ENCODE peak calls at places on chromosomes 13 and 19, in seven cellular contexts. J is IMR-90, G is neuronal stem cell, Z is H9, N is H1, H is mesendoderm, X is mesenchymal stem cell. Q is an unnamed sample.

GRCh38 chr13:111906816-111907215 is 160.1 kb upstream of the SOX1 start:
- DNase-seq in Z (peak; percentile 11), N (peak; percentile 16), G (no peak), H (no peak), J (no peak), X (no peak), Q (no peak)

GRCh38 chr13:76418404-76418803 is 467.8 kb downstream of the KCTD12 start:
- DNase-seq in X (no peak), J (no peak), H (no peak), G (no peak), Z (no peak), N (no peak), Q (no peak)

GRCh38 chr19:55687281-55688172 is 12.5 kb downstream of the EPN1 start:
- DNase-seq in J (no peak), X (no peak), H (no peak), N (no peak), G (no peak), Z (no peak), Q (no peak)

GRCh38 chr13:95593462-95593861 is 40.9 kb downstream of the CLDN10 start:
- DNase-seq in J (no peak), N (no peak), Z (no peak), X (no peak), H (no peak), G (no peak), Q (no peak)

GRCh38 chr19:53571339-53571738 is 33.4 kb downstream of the ZNF331 start:
- DNase-seq in N (no peak), H (no peak), J (no peak), X (no peak), G (no peak), Z (no peak), Q (no peak)

GRCh38 chr19:11737964-11738745 is 591 bp downstream of the ZNF823 start:
- DNase-seq in G (no peak), X (peak; percentile 48), N (peak; percentile 62), H (peak; percentile 52), Z (peak; percentile 36), J (peak; percentile 12), Q (peak; percentile 87)

GRCh38 chr13:80341771-80342271 is 895 bp upstream of the SPRY2 start:
- DNase-seq in N (no peak), G (peak; percentile 74), X (peak; percentile 64), J (peak; percentile 43), Z (peak; percentile 53), H (peak; percentile 83), Q (no peak)

GRCh38 chr13:28679628-28680027 is 20.7 kb downstream of the POMP start:
- DNase-seq in G (no peak), J (peak; percentile 31), N (no peak), Z (no peak), H (no peak), X (peak; percentile 37), Q (peak; percentile 36)

GRCh38 chr19:49447485-49448431 is 3.9 kb downstream of the PIH1D1 start:
- DNase-seq in H (peak; percentile 68), N (peak; percentile 92), J (peak; percentile 8), G (no peak), X (no peak), Z (peak; percentile 94), Q (no peak)

GRCh38 chr19:6773323-6773931 is 919 bp downstream of the VAV1 start:
- DNase-seq in X (no peak), G (no peak), H (no peak), N (no peak), J (no peak), Z (peak; percentile 41), Q (no peak)

GRCh38 chr19:5023128-5023571 is 54.2 kb downstream of the KDM4B start:
- DNase-seq in H (no peak), Z (no peak), G (no peak), J (no peak), N (no peak), X (no peak), Q (no peak)

GRCh38 chr19:5017235-5017634 is 48.3 kb downstream of the KDM4B start:
- DNase-seq in J (no peak), Z (no peak), G (no peak), X (no peak), H (no peak), N (no peak), Q (peak; percentile 30)

GRCh38 chr19:5022066-5022860 is 53.4 kb downstream of the KDM4B start:
- DNase-seq in N (no peak), H (no peak), J (no peak), X (no peak), Z (no peak), G (no peak), Q (no peak)

GRCh38 chr19:5018224-5019015 is 49.5 kb downstream of the KDM4B start:
- DNase-seq in G (no peak), N (no peak), X (no peak), J (peak; percentile 65), Z (no peak), H (no peak), Q (no peak)

DNA sequence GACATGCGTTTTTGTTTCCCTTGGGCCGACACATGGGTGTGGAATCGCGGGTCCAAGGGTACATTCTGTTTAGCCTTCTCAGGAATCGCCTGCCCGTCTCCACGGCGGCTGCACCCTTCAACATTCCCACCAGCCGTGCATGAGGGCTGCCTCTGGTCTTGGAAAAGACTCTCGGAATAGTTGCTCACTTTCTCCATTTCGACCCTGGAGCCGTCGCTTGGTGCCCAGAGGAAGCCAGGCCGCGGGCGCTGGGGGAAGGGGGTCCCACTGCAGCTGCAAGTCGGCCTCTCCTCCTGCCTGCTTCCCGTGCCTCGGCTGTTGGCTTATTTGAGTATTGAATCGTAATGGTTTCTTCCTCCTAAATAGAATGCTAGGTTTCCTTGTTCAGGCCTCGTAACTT is 51.5 kb downstream of the KDM4B start:
- DNase-seq in Z (no peak), X (no peak), J (no peak), N (no peak), G (no peak), H (no peak), Q (no peak)
- H2BK5ac ChIP-seq in Z (no peak overlapping the region), X (no peak overlapping the region), J (no peak overlapping the region), N (no peak overlapping the region), G (no peak overlapping the region), H (no peak overlapping the region), Q (no peak overlapping the region)

GRCh38 chr19:23706657-23707056 is 19.6 kb upstream of the ZNF675 start:
- DNase-seq in Z (no peak), X (no peak), N (no peak), H (no peak), G (no peak), J (no peak), Q (no peak)
- H3K4ac ChIP-seq in Z (no peak overlapping the region), X (no peak overlapping the region), N (no peak overlapping the region), H (no peak overlapping the region), G (no peak overlapping the region), J (no peak overlapping the region), Q (no peak overlapping the region)

DNA sequence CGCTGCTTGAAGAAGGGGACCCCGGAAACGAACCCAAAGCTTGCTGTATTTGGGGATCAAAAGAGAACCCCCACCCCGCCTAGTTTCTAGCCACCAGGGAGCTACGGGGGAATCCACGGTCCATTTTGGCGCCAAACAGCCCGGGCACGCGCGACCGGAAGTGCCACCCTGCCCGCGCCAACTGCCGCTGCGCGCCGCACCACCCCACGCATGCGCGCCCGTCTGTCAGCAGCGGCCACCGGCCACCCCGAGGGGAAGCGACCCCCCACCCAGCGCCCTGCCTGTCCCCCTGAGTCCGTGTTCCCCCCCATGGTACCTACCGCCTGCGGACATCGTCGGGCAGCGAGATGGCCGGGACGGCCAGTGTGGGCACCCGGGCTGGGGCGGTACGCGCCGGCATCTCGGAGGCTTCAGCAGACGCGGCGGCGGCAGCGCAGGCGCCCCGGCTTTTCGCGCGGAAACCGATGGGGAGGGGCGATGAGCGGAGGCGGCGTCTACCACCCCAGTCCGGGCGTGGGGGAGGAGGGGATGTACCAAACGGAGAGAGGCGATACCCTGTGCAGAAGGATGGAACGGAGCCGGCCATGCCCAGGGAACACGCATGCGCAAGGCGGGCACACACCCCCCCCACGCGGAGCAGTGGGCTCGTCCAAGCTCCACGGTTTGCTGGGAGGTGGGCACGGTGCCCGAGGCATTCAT is at the start of gene DNMT1:
- DNase-seq in H (peak; percentile 97), N (peak; percentile 99), Z (peak; percentile 96), G (peak; percentile 94), X (peak; percentile 97), J (peak; percentile 95), Q (peak; percentile 68)
- H2BK5ac ChIP-seq in H (peak within 1 kb of the TSS; percentile 79), N (peak within 1 kb of the TSS; percentile 98), Z (no peak within 1 kb of the TSS), G (peak within 1 kb of the TSS; percentile 95), X (peak within 1 kb of the TSS; percentile 71), J (peak within 1 kb of the TSS; percentile 88), Q (peak within 1 kb of the TSS; percentile 86)

GRCh38 chr13:23271331-23271730 is 90.6 kb downstream of the SGCG start:
- DNase-seq in H (no peak), X (no peak), Z (no peak), G (no peak), J (no peak), N (no peak), Q (no peak)

GRCh38 chr13:23273498-23273897 is 92.7 kb downstream of the SGCG start:
- DNase-seq in X (no peak), J (no peak), H (no peak), Z (no peak), N (no peak), G (no peak), Q (no peak)

GRCh38 chr13:23268441-23268840 is 87.7 kb downstream of the SGCG start:
- DNase-seq in X (no peak), N (no peak), H (no peak), J (no peak), G (no peak), Z (no peak), Q (no peak)
- H3K4ac ChIP-seq in X (no peak overlapping the region), N (no peak overlapping the region), H (no peak overlapping the region), J (no peak overlapping the region), G (no peak overlapping the region), Z (no peak overlapping the region), Q (no peak overlapping the region)

DNA sequence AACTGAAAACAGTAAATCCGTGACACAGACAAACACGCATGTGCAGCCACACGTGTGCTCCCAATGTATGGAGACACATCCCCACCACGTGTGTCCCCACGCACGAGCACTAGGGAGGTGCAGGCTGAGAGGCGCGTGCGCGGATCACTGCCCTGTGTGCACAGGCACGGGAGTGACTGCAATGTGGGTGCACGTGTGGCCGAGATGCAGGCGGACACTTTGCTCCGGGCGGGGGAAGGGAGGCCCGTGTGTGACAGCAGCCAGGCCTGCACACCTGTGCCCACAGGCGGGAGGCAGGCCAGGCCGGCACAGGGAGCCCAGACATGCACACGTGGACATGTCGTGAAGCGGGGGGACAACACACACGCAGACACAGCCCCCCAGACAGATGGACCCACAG is 77.0 kb downstream of the PTPRS start:
- DNase-seq in Z (no peak), J (no peak), G (no peak), N (no peak), X (no peak), H (no peak), Q (peak; percentile 38)
- H2BK5ac ChIP-seq in Z (peak overlapping the region; percentile 55), J (no peak overlapping the region), G (peak overlapping the region; percentile 91), N (no peak overlapping the region), X (no peak overlapping the region), H (no peak overlapping the region), Q (no peak overlapping the region)

DNA sequence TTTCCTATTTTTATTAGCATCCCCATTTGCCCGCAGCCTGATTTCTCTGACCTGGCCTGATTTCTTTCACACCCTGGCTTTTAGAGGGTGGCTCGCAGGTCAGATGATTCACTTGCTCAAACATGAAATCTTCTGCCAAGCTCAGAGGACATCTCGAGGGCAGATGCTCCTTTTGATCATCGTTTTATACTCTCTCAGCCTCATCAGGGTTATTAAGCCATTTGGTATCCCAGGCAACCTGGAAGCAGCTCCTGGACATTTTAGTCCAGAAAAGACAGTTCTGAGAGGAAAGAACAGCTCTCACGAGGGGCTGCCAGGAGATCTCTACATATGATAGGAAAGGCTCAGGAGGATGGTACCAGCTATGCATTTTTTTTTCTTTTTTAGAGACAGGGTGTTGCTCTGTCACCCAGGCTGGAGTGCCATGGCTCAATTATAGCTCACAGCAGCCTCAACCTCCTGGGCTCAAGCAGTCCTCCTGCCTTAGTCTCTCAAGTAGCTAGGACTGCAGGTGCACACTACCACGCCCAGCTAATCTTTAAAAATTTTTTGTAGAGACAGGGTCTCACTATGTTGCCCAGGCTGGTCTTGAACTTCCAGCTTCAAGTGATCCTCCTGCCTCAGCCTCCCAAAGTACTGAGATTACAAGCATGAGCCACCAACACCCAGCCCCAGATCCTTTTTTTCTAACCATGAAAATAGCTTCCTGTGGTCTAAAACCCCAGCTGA is 165.4 kb downstream of the KATNAL1 start:
- DNase-seq in G (no peak), X (peak; percentile 13), J (no peak), N (no peak), H (no peak), Z (no peak), Q (no peak)
- H3K4ac ChIP-seq in G (no peak overlapping the region), X (no peak overlapping the region), J (peak overlapping the region; percentile 34), N (no peak overlapping the region), H (no peak overlapping the region), Z (no peak overlapping the region), Q (peak overlapping the region; percentile 61)